ENCODE peak calls at places on chromosome 10, in six cellular contexts. K, A, S, E, R and Q are unnamed samples. For H3K27me3, the result is how much of the 10 kb centered on the place peaks cover.

GRCh38 chr10:124648738-124649137 is 95.4 kb downstream of the FAM53B start:
- DNase-seq in K (peak), A (no peak), S (peak), E (peak), R (no peak), Q (peak)

GRCh38 chr10:78974409-78975317 is 94.1 kb upstream of the ZMIZ1 start:
- DNase-seq in K (peak), A (peak), S (peak), E (no peak), R (peak), Q (peak)

GRCh38 chr10:52778511-52779392 is 6.2 kb upstream of the MBL2 start:
- DNase-seq in K (no peak), A (peak), S (peak), E (no peak), R (peak), Q (no peak)

GRCh38 chr10:79025113-79025832 is 43.5 kb upstream of the ZMIZ1 start:
- DNase-seq in K (no peak), A (no peak), S (peak), E (no peak), R (no peak), Q (no peak)

GRCh38 chr10:130964771-130965170 is 346.8 kb downstream of the TCERG1L start:
- DNase-seq in K (no peak), A (no peak), S (no peak), E (no peak), R (no peak), Q (no peak)

GRCh38 chr10:122531935-122532334 is 28.6 kb upstream of the DMBT1 start:
- DNase-seq in K (no peak), A (no peak), S (no peak), E (no peak), R (no peak), Q (no peak)

GRCh38 chr10:17200885-17201164 is 647 bp downstream of the TRDMT1 start:
- DNase-seq in K (no peak), A (no peak), S (no peak), E (no peak), R (no peak), Q (no peak)

GRCh38 chr10:128993911-128994538 is 473.0 kb upstream of the MGMT start:
- DNase-seq in K (no peak), A (no peak), S (no peak), E (no peak), R (no peak), Q (no peak)

GRCh38 chr10:69403519-69403918 is 13.2 kb downstream of the TACR2 start:
- DNase-seq in K (no peak), A (no peak), S (no peak), E (no peak), R (no peak), Q (no peak)

GRCh38 chr10:70106958-70107791 is 25.4 kb downstream of the AIFM2 start:
- DNase-seq in K (peak), A (peak), S (peak), E (peak), R (peak), Q (no peak)

GRCh38 chr10:87961314-87961713 is 97.9 kb downstream of the PTEN start:
- DNase-seq in K (no peak), A (no peak), S (no peak), E (no peak), R (no peak), Q (no peak)

GRCh38 chr10:126844406-126844805 is 60.8 kb upstream of the DOCK1 start:
- DNase-seq in K (no peak), A (no peak), S (no peak), E (no peak), R (no peak), Q (no peak)

DNA sequence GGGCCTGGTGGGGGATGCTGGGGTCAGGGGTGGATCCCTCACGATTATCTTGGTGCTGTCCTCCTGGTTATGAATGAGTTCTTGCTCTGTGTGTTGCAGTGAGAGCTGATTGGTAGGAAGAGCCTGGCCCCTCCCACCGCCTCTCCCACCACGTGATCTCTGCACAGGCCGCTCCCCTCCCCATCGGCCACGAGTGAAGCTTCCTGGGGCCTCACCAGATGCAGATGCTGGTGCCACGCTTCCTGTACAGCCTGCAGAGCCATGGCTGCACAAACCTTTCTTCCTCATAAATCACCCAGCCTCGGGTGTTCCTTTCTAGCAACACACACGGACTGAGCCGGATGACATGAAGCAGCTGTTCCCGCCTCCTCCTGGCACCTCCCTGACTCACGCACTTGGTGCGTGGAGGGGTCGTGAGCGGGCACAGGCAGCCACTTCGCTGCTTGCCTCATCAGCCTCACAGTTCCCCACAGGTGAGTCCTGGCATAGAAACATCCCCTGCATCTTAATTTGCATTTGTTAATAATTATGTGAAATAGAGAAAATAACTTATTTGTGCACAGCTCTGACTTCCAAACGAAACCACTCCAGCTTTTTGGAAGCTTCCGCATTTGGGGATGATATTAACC is 210.8 kb downstream of the ADARB2 start:
- DNase-seq in K (peak), A (no peak), S (no peak), E (no peak), R (no peak), Q (no peak)
- H3K27me3 ChIP-seq in K (under half), A (under half), S (under half), E (under half), R (under half), Q (under half)

GRCh38 chr10:29699621-29700020 is 64.8 kb upstream of the SVIL start:
- DNase-seq in K (no peak), A (no peak), S (no peak), E (no peak), R (no peak), Q (no peak)
- TF ChIP-seq GABPA in K (no peak), A (no peak), S (no peak), E (no peak), R (no peak), Q (no peak)

DNA sequence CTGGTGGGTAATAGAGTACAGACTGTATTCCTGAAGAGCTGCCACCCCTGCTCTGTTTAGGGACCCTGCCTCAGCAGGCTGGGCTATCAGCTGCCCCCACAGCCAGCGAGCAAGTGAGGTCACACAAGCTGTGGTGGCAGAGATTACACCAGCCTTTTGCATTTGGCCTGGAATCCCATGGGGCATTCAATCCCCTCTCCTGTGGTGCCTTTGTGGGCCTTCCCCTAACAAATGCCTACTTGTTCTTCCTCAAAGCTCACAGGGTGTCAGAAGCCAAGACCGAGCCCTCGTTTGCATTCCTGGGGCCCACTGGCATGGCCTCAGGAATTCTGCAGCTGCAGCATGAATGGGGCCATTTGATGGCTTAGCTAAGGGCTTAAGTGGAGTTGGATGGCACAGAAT is 212.7 kb upstream of the PHYHIPL start:
- DNase-seq in K (no peak), A (peak), S (no peak), E (no peak), R (peak), Q (no peak)
- H3K27me3 ChIP-seq in K (under half), A (under half), S (under half), E (under half), R (under half), Q (under half)

DNA sequence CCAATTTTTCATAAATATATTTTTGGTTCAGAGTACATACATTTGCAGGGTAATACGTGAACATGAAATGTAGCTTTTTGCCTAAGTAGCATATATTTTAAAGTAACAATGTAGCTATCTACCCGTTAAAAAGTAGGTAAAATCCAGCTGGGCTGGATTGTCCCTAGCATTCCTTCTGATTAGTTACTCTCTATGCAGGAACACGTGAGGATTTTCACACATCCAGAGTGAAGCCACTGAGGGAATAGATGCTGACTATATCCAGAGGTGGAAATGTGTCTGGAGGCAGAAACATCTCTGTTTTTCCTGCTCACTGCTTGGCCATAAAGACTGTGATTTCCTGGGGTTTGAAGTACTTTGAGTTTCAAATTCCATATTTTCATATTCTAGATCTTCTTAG is 338.9 kb upstream of the KIAA1217 start:
- DNase-seq in K (no peak), A (no peak), S (no peak), E (no peak), R (no peak), Q (no peak)
- TF ChIP-seq GABPA in K (no peak), A (no peak), S (no peak), E (no peak), R (no peak), Q (no peak)

DNA sequence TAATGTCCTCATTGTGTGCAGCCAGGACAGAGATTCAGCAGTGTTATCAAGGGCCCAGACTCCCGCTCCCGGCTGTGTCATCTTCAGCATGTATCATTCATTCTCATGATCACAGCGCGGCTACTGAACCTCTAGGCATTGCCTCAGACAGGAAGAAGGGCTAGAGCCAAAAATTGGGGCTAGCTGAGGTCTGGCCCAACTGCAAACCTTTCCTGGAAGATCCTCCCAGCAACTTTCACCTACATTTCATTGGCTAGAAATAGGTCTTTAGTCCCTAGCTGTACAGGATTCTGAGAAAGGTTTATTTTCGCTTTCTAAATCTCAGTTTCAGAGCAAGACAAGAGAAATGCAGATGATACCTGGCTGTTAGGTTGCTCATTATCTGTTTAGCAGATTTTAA is 81.9 kb downstream of the CREM start:
- DNase-seq in K (no peak), A (no peak), S (no peak), E (no peak), R (no peak), Q (no peak)
- H3K27me3 ChIP-seq in K (under half), A (under half), S (under half), E (under half), R (under half), Q (under half)

GRCh38 chr10:112950714-112951348 is 784 bp downstream of the TCF7L2 start:
- DNase-seq in K (peak), A (no peak), S (peak), E (no peak), R (no peak), Q (no peak)
- TF ChIP-seq GABPA in K (no peak), A (no peak), S (no peak), E (no peak), R (no peak), Q (no peak)

DNA sequence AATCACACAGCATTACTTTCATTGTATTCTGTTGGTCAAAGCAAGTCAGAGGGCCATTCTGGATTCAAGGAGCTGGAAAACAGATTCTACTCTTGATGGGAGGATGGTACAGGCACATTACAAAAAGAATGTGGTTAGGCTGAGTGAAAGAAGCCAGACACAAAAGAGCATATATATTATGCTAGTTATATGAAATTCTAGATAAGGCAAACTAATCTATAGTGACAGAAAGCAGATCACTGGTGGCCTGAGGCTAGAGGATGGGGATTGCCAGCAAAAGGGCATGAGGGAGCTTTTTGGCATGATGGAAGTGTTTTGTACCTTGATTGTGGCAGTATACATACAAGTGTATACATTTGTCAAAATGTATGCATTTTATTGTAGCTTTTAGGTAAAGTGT is 96.8 kb downstream of the SPAG6 start:
- DNase-seq in K (no peak), A (no peak), S (peak), E (no peak), R (no peak), Q (no peak)
- H3K27me3 ChIP-seq in K (under half), A (under half), S (under half), E (under half), R (under half), Q (under half)

DNA sequence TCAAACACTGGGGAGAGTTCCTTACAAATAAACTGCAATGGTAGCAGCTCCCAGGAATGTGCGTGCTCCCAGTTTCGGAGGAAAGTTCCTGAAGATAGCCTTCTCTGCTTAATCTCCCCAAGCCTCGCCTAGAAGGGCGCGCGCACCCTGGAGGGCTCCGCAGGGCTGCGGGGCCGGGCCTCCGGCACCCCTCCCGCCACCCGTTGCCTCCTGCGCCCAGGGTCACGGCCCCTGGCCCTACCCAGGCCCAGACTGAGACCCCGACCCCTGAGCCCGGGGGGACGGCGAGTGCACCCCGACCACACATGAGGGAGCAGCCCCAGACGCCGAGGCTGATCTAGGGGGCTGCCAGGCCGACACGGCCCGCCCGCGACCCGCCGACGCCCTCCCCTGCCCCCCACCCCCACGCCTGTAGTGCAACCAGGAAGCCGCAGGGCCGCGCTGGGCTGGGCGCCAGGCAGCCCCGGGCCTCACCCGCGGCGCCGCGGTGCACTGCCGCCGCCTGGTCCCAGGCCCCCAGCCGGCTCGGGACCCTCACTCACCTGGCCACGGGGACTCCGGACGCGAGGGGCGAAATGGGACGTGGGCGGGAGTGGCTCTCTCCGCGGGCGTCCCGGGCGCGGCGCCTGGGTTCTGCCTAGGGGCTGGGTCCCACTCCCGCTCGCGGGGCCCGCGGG is 398 bp downstream of the ANXA11 start:
- DNase-seq in K (peak), A (no peak), S (peak), E (no peak), R (no peak), Q (peak)
- TF ChIP-seq GABPA in K (no peak), A (no peak), S (no peak), E (no peak), R (no peak), Q (no peak)